ENCODE peak calls at places on chromosome 1, in five cellular contexts. G is WTC11, A is dorsolateral prefrontal cortex, T is cardiac fibroblast, W is GM13977. P is an unnamed sample.
A peak's percentile ranks its signal among the peaks of the same experiment; 100 is the strongest.

GRCh38 chr1:15261155-15262002 is 14.4 kb downstream of the FHAD1 start:
- DNase-seq in G (no peak), T (peak; percentile 36), W (no peak), A (no peak), P (no peak)

GRCh38 chr1:235351441-235351840 is 15.8 kb upstream of the TBCE start:
- DNase-seq in A (no peak), T (no peak), G (no peak), W (no peak), P (no peak)

GRCh38 chr1:247530785-247531184 is 5.5 kb downstream of the OR2C3 start:
- DNase-seq in T (no peak), G (no peak), A (no peak), W (no peak), P (no peak)

GRCh38 chr1:223017291-223017690 is 125.8 kb downstream of the TLR5 start:
- DNase-seq in A (no peak), G (no peak), W (no peak), T (no peak), P (no peak)

GRCh38 chr1:232084584-232085223 is 458.1 kb downstream of the DISC1 start:
- DNase-seq in T (peak; percentile 13), W (no peak), G (peak; percentile 71), A (no peak), P (no peak)

GRCh38 chr1:47623174-47623940 is 185.5 kb downstream of the FOXD2 start:
- DNase-seq in G (no peak), W (no peak), A (no peak), T (no peak), P (no peak)

GRCh38 chr1:7149080-7149838 is 364.0 kb downstream of the CAMTA1 start:
- DNase-seq in G (peak; percentile 51), A (peak; percentile 41), W (no peak), T (peak; percentile 11), P (no peak)

GRCh38 chr1:208219659-208220282 is 24.4 kb downstream of the PLXNA2 start:
- DNase-seq in T (peak; percentile 80), W (no peak), A (no peak), G (no peak), P (no peak)

GRCh38 chr1:221576268-221576667 is 165.6 kb downstream of the DUSP10 start:
- DNase-seq in A (no peak), G (no peak), T (peak; percentile 11), W (no peak), P (no peak)

GRCh38 chr1:153799566-153800465 is 24.6 kb downstream of the SLC27A3 start:
- DNase-seq in A (no peak), T (no peak), G (no peak), W (no peak), P (no peak)

GRCh38 chr1:115771847-115772457 is 3.4 kb upstream of the CASQ2 start:
- DNase-seq in G (peak; percentile 48), T (peak; percentile 89), A (peak; percentile 67), W (peak; percentile 67), P (peak; percentile 72)

GRCh38 chr1:65141394-65141793 is 6.6 kb upstream of the AK4 start:
- DNase-seq in W (no peak), G (no peak), A (no peak), T (peak; percentile 51), P (no peak)

GRCh38 chr1:184610872-184611614 is 143.6 kb downstream of the EDEM3 start:
- DNase-seq in W (no peak), A (no peak), T (no peak), G (no peak), P (no peak)

GRCh38 chr1:93734999-93735398 is 53.4 kb upstream of the BCAR3 start:
- DNase-seq in W (no peak), T (no peak), G (no peak), A (no peak), P (no peak)
- TF ChIP-seq CTCF in W (peak; percentile 33), T (peak; percentile 49), G (no peak), A (no peak), P (no peak)

GRCh38 chr1:68111804-68112436 is 61.5 kb upstream of the DIRAS3 start:
- DNase-seq in T (peak; percentile 95), W (no peak), G (peak; percentile 17), A (peak; percentile 24), P (no peak)
- TF ChIP-seq CTCF in T (peak; percentile 74), W (peak; percentile 29), G (no peak), A (peak; percentile 76), P (no peak)

DNA sequence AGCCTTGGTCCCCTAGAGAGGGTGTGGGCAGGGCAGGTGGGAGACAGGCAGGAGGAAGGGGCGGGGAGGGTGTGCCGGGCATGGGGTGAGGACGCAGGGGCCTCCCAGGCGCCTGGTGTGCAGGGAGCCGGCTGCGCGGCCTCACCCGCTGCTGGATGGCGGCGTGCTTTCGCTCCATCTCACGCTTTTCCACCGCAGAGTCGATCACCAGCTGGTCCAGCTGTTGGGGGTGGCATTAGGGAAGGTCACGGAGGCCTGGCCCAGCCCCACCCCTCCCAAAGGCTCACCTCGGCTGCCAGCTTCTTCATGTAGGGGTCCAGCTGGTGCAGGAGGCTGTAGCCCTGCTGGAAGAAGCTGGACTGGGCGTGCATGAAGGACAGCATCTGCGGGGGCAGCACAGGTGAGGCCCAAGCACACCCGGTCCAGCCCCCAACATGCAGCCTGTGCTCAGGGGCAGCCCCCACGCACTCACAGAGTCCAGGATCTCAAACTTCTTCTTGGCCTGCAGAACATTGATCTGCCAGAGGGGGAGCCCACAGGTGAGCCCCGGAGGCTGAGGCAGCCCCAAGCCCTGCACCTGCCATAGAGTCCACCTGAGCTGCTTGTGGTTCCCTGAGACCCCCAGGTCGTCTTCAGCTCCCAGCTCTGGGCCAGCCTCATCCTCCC is 7.9 kb downstream of the ACAP3 start:
- DNase-seq in T (no peak), W (peak; percentile 71), G (peak; percentile 66), A (no peak), P (peak; percentile 76)
- TF ChIP-seq CTCF in T (peak; percentile 46), W (peak; percentile 60), G (no peak), A (no peak), P (peak; percentile 26)

DNA sequence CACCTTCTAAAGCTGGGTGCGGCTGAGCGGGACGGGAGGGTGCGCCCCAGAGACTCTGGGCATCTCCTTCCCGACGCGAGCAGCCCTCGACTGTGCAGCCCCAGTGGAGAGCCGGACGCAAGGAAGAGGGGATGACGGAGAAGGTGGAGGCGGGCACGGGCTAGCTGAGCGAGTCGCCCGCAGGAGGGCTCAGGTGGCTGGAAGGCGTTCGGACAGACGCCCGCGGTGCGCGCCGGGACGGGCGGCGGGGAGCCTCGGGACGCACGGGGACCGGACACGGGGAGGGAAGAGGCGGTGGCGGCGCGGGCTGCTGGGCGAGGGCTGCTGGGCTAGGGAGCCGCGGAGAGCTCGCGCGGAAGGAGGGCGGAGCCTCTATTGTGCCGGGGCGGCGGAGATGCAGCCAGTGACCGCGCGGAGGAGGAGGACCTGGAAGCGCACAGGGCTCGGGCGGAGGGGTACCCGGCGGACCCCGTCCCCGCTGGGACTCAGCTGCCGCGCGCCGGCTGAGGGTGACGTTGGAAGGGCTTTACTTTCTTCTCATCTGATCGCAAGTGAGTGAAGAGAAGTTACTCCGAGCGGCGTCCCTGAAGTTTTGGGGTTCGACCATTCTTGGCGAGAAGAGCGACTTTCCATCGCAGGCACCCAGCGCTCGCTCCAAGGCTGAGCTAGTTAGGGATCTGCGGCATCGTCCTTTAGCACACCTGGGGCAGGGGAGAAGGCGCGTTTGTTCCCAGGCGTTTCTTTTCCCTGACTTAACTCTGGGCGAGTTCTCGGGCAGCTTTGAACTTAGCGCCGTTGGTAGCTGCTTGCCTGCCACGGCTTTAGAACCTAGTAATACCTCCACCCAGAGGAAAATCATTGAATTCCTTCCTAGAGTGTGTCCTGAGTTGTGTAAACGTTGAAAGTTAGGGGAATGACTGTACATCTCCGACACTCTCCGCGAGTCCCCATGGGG is at the start of gene OLFML2B:
- DNase-seq in T (peak; percentile 80), G (peak; percentile 80), A (no peak), W (peak; percentile 58), P (peak; percentile 62)
- TF ChIP-seq CTCF in T (peak; percentile 37), G (no peak), A (no peak), W (no peak), P (no peak)

GRCh38 chr1:167643471-167643870 is 13.4 kb downstream of the RCSD1 start:
- DNase-seq in A (no peak), T (no peak), W (no peak), G (no peak), P (no peak)

GRCh38 chr1:167638064-167638463 is 8.0 kb downstream of the RCSD1 start:
- DNase-seq in W (no peak), T (no peak), A (no peak), G (no peak), P (no peak)

GRCh38 chr1:167641786-167642500 is 11.9 kb downstream of the RCSD1 start:
- DNase-seq in A (no peak), G (no peak), T (no peak), W (no peak), P (no peak)

GRCh38 chr1:167642501-167642826 is 12.4 kb downstream of the RCSD1 start:
- DNase-seq in T (no peak), G (no peak), W (no peak), A (no peak), P (no peak)

GRCh38 chr1:167640051-167640450 is 10.0 kb downstream of the RCSD1 start:
- DNase-seq in T (no peak), W (no peak), A (no peak), G (no peak), P (no peak)
- TF ChIP-seq CTCF in T (no peak), W (no peak), A (no peak), G (no peak), P (no peak)

GRCh38 chr1:5099558-5099957 is 445.1 kb downstream of the AJAP1 start:
- DNase-seq in T (no peak), W (no peak), G (no peak), A (no peak), P (no peak)
- TF ChIP-seq CTCF in T (no peak), W (no peak), G (no peak), A (no peak), P (no peak)

P was measured in GM20000.